ENCODE peak calls at places on chromosomes 3 and 15, in nine cellular contexts. J, D, F, O, W, I, K, S and M are unnamed samples. For H3K4me1, the result is how much of the 10 kb centered on the place peaks cover.

GRCh38 chr15:90400005-90400758 is 12.1 kb downstream of the IQGAP1 start:
- DNase-seq in S (no peak), O (no peak), F (no peak), J (no peak), D (no peak), W (no peak), I (no peak), K (no peak), M (no peak)

GRCh38 chr3:184305577-184305976 is 6.5 kb downstream of the PSMD2 start:
- DNase-seq in W (no peak), I (no peak), K (no peak), J (no peak), D (peak), O (no peak), S (peak), F (no peak), M (no peak)

GRCh38 chr15:63476229-63476632 is 28.2 kb upstream of the USP3 start:
- DNase-seq in K (no peak), I (no peak), J (no peak), F (no peak), O (no peak), D (peak), W (no peak), S (peak), M (no peak)

GRCh38 chr15:92880796-92881569 is 19.1 kb upstream of the CHD2 start:
- DNase-seq in I (no peak), D (no peak), S (peak), W (no peak), F (no peak), J (no peak), K (peak), O (no peak), M (no peak)

GRCh38 chr15:94411279-94411678 is 179.9 kb downstream of the MCTP2 start:
- DNase-seq in O (no peak), D (no peak), I (no peak), K (no peak), F (no peak), S (no peak), J (no peak), W (no peak), M (no peak)

GRCh38 chr15:48671381-48672022 is 26.0 kb upstream of the FBN1 start:
- DNase-seq in O (no peak), J (no peak), D (no peak), I (no peak), F (peak), W (peak), K (peak), S (peak), M (peak)

GRCh38 chr3:48410205-48411040 is 19.5 kb downstream of the PLXNB1 start:
- DNase-seq in F (peak), D (no peak), I (no peak), O (no peak), K (peak), W (no peak), J (peak), S (no peak), M (peak)

GRCh38 chr3:43004282-43004681 is 25.2 kb downstream of the GASK1A start:
- DNase-seq in D (no peak), S (peak), K (no peak), J (no peak), O (no peak), W (no peak), F (no peak), I (no peak), M (no peak)

GRCh38 chr15:58222698-58223097 is 84.5 kb downstream of the AQP9 start:
- DNase-seq in D (no peak), K (no peak), W (no peak), I (no peak), F (no peak), S (no peak), J (no peak), O (no peak), M (no peak)

GRCh38 chr15:84391191-84391590 is 155.6 kb downstream of the GOLGA6L4 start:
- DNase-seq in W (no peak), J (no peak), I (peak), D (no peak), F (no peak), S (no peak), O (no peak), K (no peak), M (no peak)

GRCh38 chr3:185995352-185995751 is 57.5 kb upstream of the TRA2B start:
- DNase-seq in O (no peak), W (no peak), D (no peak), F (no peak), J (no peak), K (no peak), I (no peak), S (peak), M (no peak)

GRCh38 chr3:16179771-16180736 is 5.6 kb downstream of the GALNT15 start:
- DNase-seq in O (no peak), I (no peak), S (peak), D (no peak), W (no peak), K (no peak), F (no peak), J (no peak), M (no peak)

GRCh38 chr15:89369548-89369947 is 34.9 kb upstream of the POLG start:
- DNase-seq in W (no peak), O (no peak), K (no peak), I (no peak), F (no peak), D (no peak), S (no peak), J (no peak), M (no peak)

GRCh38 chr3:111326144-111326995 is 215.6 kb upstream of the CD96 start:
- DNase-seq in J (no peak), D (no peak), S (peak), W (no peak), K (no peak), O (no peak), I (no peak), F (no peak), M (no peak)

DNA sequence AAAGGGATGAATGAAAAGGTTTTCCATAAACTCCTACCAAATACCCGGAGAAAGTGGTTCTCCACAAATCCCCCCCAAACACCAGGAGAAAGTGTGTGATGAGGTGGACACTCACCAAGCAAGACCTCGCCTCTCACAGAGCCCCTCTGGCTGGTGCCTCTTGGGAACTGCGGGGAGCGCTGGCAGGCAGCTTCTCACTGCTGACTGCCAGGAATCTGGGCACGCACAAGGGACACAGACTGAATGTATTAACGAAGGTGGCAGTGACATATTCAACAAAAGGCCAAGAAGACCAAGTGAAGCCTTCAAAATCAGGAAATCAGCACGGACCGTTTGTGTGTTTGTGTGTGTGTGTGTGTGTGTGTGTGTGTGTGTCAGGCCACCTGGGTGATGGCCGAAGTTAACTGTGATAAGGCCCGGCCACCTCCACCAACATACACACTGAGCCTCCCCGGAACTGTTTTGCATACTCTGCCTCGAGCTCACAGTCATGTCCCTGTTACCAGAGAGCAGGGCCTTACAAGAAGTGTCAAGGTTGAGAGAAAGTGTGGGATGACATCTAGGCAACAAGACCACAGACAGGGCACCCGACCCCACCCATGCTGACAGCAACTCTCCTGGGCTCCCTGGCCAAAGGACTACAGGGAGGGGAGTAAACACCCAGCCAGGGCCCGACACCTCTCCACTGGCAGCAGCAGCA is 18.0 kb downstream of the ATP10A start:
- DNase-seq in J (no peak), D (no peak), O (no peak), K (no peak), W (no peak), I (no peak), F (no peak), S (no peak), M (no peak)
- H3K4me1 ChIP-seq in J (under half), D (under half), O (under half), K (under half), W (under half), I (under half), F (under half), S (under half), M (under half)

GRCh38 chr3:30612422-30613134 is 6.2 kb downstream of the TGFBR2 start:
- DNase-seq in I (no peak), S (no peak), O (no peak), W (no peak), D (no peak), J (no peak), K (no peak), F (no peak), M (no peak)

GRCh38 chr3:30611613-30612421 is 5.4 kb downstream of the TGFBR2 start:
- DNase-seq in S (no peak), F (no peak), O (no peak), W (no peak), K (no peak), J (no peak), D (peak), I (no peak), M (no peak)

GRCh38 chr3:30609930-30610701 is 3.7 kb downstream of the TGFBR2 start:
- DNase-seq in K (no peak), S (no peak), W (no peak), J (no peak), D (no peak), F (no peak), O (no peak), I (no peak), M (no peak)

GRCh38 chr3:30613135-30613825 is 6.9 kb downstream of the TGFBR2 start:
- DNase-seq in J (no peak), I (no peak), W (no peak), S (peak), F (no peak), O (no peak), K (no peak), D (no peak), M (no peak)

GRCh38 chr3:30610702-30611410 is 4.5 kb downstream of the TGFBR2 start:
- DNase-seq in K (no peak), J (no peak), D (no peak), F (no peak), W (no peak), I (no peak), S (no peak), O (no peak), M (no peak)
- H3K4me1 ChIP-seq in K (under half), J (half or more), D (half or more), F (under half), W (under half), I (under half), S (under half), O (half or more), M (half or more)

DNA sequence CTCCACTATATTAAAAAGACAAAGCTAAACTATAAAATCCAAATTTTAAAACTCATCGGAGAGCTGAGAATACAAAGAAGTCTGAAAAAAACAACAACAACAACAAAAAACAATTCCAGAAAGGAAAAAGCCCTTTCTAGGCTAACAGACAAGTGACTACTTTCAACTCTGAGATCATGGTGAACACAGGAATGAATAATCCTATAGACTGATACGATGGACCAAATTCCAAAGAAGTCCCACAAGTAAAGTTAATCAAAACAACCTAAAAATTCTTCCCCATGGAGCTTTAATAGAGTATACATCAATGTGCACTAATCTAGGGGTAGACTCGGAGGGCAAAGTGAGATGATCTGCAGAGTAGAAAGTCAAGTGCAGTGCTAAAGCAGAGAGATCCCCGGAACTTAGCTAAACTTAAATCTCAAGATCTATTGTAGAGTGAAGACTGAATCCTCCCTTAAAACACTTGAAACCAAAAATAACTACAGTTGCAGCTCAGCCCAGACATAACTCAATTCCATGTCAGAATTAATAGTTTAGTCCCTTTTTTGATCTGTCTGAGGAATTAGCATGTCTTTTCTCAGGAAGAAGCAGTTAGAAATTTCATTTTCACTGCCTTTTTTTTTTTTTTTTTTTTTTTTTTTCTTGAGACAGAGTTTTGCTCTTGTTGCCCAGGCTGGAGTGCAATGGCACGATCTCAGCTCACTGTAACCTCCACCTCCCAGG is 43.5 kb downstream of the MYO9A start:
- DNase-seq in J (no peak), K (no peak), S (no peak), O (no peak), F (no peak), W (no peak), I (no peak), D (no peak), M (no peak)
- H3K4me1 ChIP-seq in J (under half), K (under half), S (under half), O (under half), F (under half), W (under half), I (under half), D (under half), M (under half)

GRCh38 chr3:127780536-127781400 is 41.5 kb downstream of the MGLL start:
- DNase-seq in I (no peak), W (no peak), J (no peak), K (no peak), F (no peak), D (no peak), S (no peak), O (no peak), M (no peak)
- H3K4me1 ChIP-seq in I (under half), W (under half), J (under half), K (under half), F (half or more), D (under half), S (under half), O (half or more), M (half or more)

GRCh38 chr3:150613709-150614480 is 10.8 kb downstream of the SELENOT start:
- DNase-seq in O (no peak), D (no peak), J (no peak), K (no peak), S (no peak), F (no peak), I (no peak), W (no peak), M (no peak)
- H3K4me1 ChIP-seq in O (half or more), D (under half), J (under half), K (under half), S (under half), F (under half), I (under half), W (under half), M (under half)

GRCh38 chr3:55000946-55001345 is 73.1 kb upstream of the LRTM1 start:
- DNase-seq in J (no peak), I (no peak), W (no peak), F (no peak), K (no peak), D (no peak), S (no peak), O (no peak), M (no peak)

GRCh38 chr3:54999801-55000200 is 71.9 kb upstream of the LRTM1 start:
- DNase-seq in K (no peak), I (no peak), O (no peak), W (no peak), F (no peak), D (no peak), J (no peak), S (no peak), M (no peak)

GRCh38 chr3:55000546-55000945 is 72.7 kb upstream of the LRTM1 start:
- DNase-seq in D (peak), S (peak), O (no peak), F (no peak), I (no peak), J (no peak), W (no peak), K (no peak), M (peak)

GRCh38 chr3:55002416-55002930 is 74.6 kb upstream of the LRTM1 start:
- DNase-seq in W (no peak), K (no peak), F (no peak), O (no peak), I (no peak), D (no peak), J (no peak), S (no peak), M (no peak)

GRCh38 chr3:54999159-54999558 is 71.3 kb upstream of the LRTM1 start:
- DNase-seq in I (peak), W (peak), S (peak), J (no peak), F (no peak), O (no peak), K (no peak), D (peak), M (no peak)
- H3K4me1 ChIP-seq in I (under half), W (under half), S (under half), J (under half), F (under half), O (under half), K (under half), D (under half), M (under half)